ENCODE peak calls at places on chromosomes 4 and X, in ten cellular contexts. One of them, this sample, is unnamed. For H3K9me3, the result is how much of the 10 kb centered on the place peaks cover.

GRCh38 chr4:117434424-117434823 is 349.0 kb upstream of the TRAM1L1 start:
- DNase-seq in left lung: no peak
- DNase-seq in adrenal gland: no peak
- DNase-seq in MM.1S: no peak
- DNase-seq in mesenchymal stem cell: no peak
- DNase-seq in adipocyte: no peak
- DNase-seq in IMR-90: no peak
- DNase-seq in aorta: no peak
- DNase-seq in HCT116: no peak
- DNase-seq in naive thymus-derived CD4-positive, alpha-beta T cell: no peak
- DNase-seq in this sample: no peak

GRCh38 chrX:3549442-3549875 is 164.0 kb downstream of the PRKX start:
- DNase-seq in IMR-90: peak
- DNase-seq in HCT116: no peak
- DNase-seq in aorta: no peak
- DNase-seq in mesenchymal stem cell: peak
- DNase-seq in adipocyte: peak
- DNase-seq in naive thymus-derived CD4-positive, alpha-beta T cell: no peak
- DNase-seq in adrenal gland: peak
- DNase-seq in MM.1S: no peak
- DNase-seq in left lung: peak
- DNase-seq in this sample: peak

GRCh38 chrX:48924270-48924669 is 5.4 kb upstream of the PIM2 start:
- DNase-seq in adipocyte: no peak
- DNase-seq in mesenchymal stem cell: no peak
- DNase-seq in aorta: peak
- DNase-seq in naive thymus-derived CD4-positive, alpha-beta T cell: no peak
- DNase-seq in IMR-90: no peak
- DNase-seq in HCT116: no peak
- DNase-seq in MM.1S: no peak
- DNase-seq in left lung: no peak
- DNase-seq in adrenal gland: no peak
- DNase-seq in this sample: no peak

GRCh38 chr4:54227261-54228063 is 1.6 kb upstream of the PDGFRA start:
- DNase-seq in mesenchymal stem cell: peak
- DNase-seq in left lung: peak
- DNase-seq in IMR-90: peak
- DNase-seq in aorta: peak
- DNase-seq in adipocyte: peak
- DNase-seq in adrenal gland: no peak
- DNase-seq in naive thymus-derived CD4-positive, alpha-beta T cell: no peak
- DNase-seq in HCT116: no peak
- DNase-seq in MM.1S: no peak
- DNase-seq in this sample: peak

GRCh38 chr4:142411993-142412392 is 434.1 kb downstream of the INPP4B start:
- DNase-seq in HCT116: no peak
- DNase-seq in adrenal gland: no peak
- DNase-seq in naive thymus-derived CD4-positive, alpha-beta T cell: no peak
- DNase-seq in IMR-90: no peak
- DNase-seq in MM.1S: no peak
- DNase-seq in adipocyte: no peak
- DNase-seq in aorta: no peak
- DNase-seq in left lung: no peak
- DNase-seq in mesenchymal stem cell: no peak
- DNase-seq in this sample: no peak

GRCh38 chr4:152486414-152487389 is 49.2 kb downstream of the FBXW7 start:
- DNase-seq in MM.1S: no peak
- DNase-seq in naive thymus-derived CD4-positive, alpha-beta T cell: no peak
- DNase-seq in left lung: no peak
- DNase-seq in mesenchymal stem cell: peak
- DNase-seq in adrenal gland: no peak
- DNase-seq in HCT116: no peak
- DNase-seq in IMR-90: no peak
- DNase-seq in adipocyte: no peak
- DNase-seq in aorta: no peak
- DNase-seq in this sample: no peak

GRCh38 chrX:144790148-144790547 is 457.2 kb upstream of the SPANXN1 start:
- DNase-seq in aorta: no peak
- DNase-seq in left lung: no peak
- DNase-seq in mesenchymal stem cell: no peak
- DNase-seq in IMR-90: no peak
- DNase-seq in adipocyte: no peak
- DNase-seq in adrenal gland: no peak
- DNase-seq in HCT116: no peak
- DNase-seq in naive thymus-derived CD4-positive, alpha-beta T cell: no peak
- DNase-seq in MM.1S: no peak
- DNase-seq in this sample: no peak

GRCh38 chr4:7425171-7425570 is 9.6 kb downstream of the PSAPL1 start:
- DNase-seq in aorta: no peak
- DNase-seq in naive thymus-derived CD4-positive, alpha-beta T cell: no peak
- DNase-seq in left lung: peak
- DNase-seq in adipocyte: no peak
- DNase-seq in HCT116: no peak
- DNase-seq in mesenchymal stem cell: no peak
- DNase-seq in MM.1S: no peak
- DNase-seq in IMR-90: no peak
- DNase-seq in adrenal gland: no peak
- DNase-seq in this sample: peak

GRCh38 chr4:6464842-6465588 is 7.4 kb downstream of the PPP2R2C start:
- DNase-seq in MM.1S: no peak
- DNase-seq in naive thymus-derived CD4-positive, alpha-beta T cell: no peak
- DNase-seq in HCT116: no peak
- DNase-seq in mesenchymal stem cell: no peak
- DNase-seq in adrenal gland: no peak
- DNase-seq in IMR-90: no peak
- DNase-seq in adipocyte: no peak
- DNase-seq in aorta: no peak
- DNase-seq in left lung: no peak
- DNase-seq in this sample: no peak

DNA sequence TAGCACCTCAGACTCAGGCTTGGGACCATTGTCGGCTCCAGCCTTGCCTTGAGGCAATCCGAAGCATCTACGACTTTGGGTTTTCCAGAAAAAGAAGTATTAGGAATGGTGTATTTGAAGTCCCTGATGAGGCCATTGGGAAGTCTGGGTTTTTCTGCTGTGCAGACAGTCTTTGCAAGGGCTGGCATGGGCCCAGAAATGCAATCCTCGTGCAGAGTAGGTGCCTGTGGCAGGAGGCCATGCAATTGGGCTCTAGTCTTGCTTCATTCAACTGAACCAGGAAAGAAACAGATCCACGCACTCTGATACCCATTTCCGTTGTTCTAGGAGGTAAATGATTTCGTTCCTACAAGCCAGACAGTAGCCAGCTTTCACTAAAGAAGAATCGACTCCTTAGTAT is 12.4 kb downstream of the ZFP92 start:
- DNase-seq in IMR-90: no peak
- DNase-seq in HCT116: no peak
- DNase-seq in naive thymus-derived CD4-positive, alpha-beta T cell: no peak
- DNase-seq in MM.1S: no peak
- DNase-seq in aorta: no peak
- DNase-seq in adipocyte: peak
- DNase-seq in left lung: no peak
- DNase-seq in mesenchymal stem cell: no peak
- DNase-seq in adrenal gland: peak
- DNase-seq in this sample: peak
- H3K9me3 ChIP-seq in IMR-90: under half
- H3K9me3 ChIP-seq in HCT116: under half
- H3K9me3 ChIP-seq in naive thymus-derived CD4-positive, alpha-beta T cell: under half
- H3K9me3 ChIP-seq in MM.1S: under half
- H3K9me3 ChIP-seq in aorta: under half
- H3K9me3 ChIP-seq in adipocyte: under half
- H3K9me3 ChIP-seq in left lung: under half
- H3K9me3 ChIP-seq in mesenchymal stem cell: under half
- H3K9me3 ChIP-seq in adrenal gland: under half
- H3K9me3 ChIP-seq in this sample: under half

GRCh38 chr4:168979338-168979737 is 30.7 kb downstream of the CBR4 start:
- DNase-seq in left lung: no peak
- DNase-seq in naive thymus-derived CD4-positive, alpha-beta T cell: no peak
- DNase-seq in aorta: no peak
- DNase-seq in HCT116: no peak
- DNase-seq in adrenal gland: no peak
- DNase-seq in IMR-90: no peak
- DNase-seq in adipocyte: no peak
- DNase-seq in mesenchymal stem cell: no peak
- DNase-seq in MM.1S: no peak
- DNase-seq in this sample: no peak

GRCh38 chr4:168981460-168981859 is 28.6 kb downstream of the CBR4 start:
- DNase-seq in MM.1S: no peak
- DNase-seq in naive thymus-derived CD4-positive, alpha-beta T cell: no peak
- DNase-seq in aorta: no peak
- DNase-seq in left lung: no peak
- DNase-seq in mesenchymal stem cell: no peak
- DNase-seq in HCT116: no peak
- DNase-seq in adipocyte: peak
- DNase-seq in IMR-90: peak
- DNase-seq in adrenal gland: no peak
- DNase-seq in this sample: no peak

GRCh38 chr4:168978001-168978700 is 31.9 kb downstream of the CBR4 start:
- DNase-seq in adipocyte: peak
- DNase-seq in left lung: no peak
- DNase-seq in IMR-90: peak
- DNase-seq in mesenchymal stem cell: peak
- DNase-seq in adrenal gland: no peak
- DNase-seq in HCT116: no peak
- DNase-seq in naive thymus-derived CD4-positive, alpha-beta T cell: no peak
- DNase-seq in MM.1S: no peak
- DNase-seq in aorta: no peak
- DNase-seq in this sample: no peak

DNA sequence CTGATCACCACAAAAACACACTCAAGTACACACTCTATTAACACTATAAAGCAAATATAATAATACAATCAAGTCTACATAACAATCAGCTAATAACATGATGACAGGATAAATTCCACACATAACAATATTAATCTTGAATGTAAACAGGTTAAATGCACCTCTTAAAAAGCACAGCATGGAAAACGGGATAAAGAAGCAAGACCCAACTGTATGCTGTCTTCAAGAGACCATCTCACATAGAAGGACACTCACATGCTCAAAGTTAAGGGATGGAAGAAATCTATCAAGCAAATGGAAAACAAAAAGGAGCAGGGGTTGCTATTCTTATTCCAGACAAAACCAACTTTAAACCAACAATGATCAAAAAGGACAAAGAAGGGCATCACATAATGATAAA is 28.1 kb downstream of the CBR4 start:
- DNase-seq in IMR-90: no peak
- DNase-seq in MM.1S: no peak
- DNase-seq in aorta: no peak
- DNase-seq in left lung: no peak
- DNase-seq in mesenchymal stem cell: no peak
- DNase-seq in naive thymus-derived CD4-positive, alpha-beta T cell: no peak
- DNase-seq in adrenal gland: no peak
- DNase-seq in adipocyte: no peak
- DNase-seq in HCT116: no peak
- DNase-seq in this sample: no peak
- H3K9me3 ChIP-seq in IMR-90: under half
- H3K9me3 ChIP-seq in MM.1S: under half
- H3K9me3 ChIP-seq in aorta: under half
- H3K9me3 ChIP-seq in left lung: under half
- H3K9me3 ChIP-seq in mesenchymal stem cell: under half
- H3K9me3 ChIP-seq in naive thymus-derived CD4-positive, alpha-beta T cell: under half
- H3K9me3 ChIP-seq in adrenal gland: under half
- H3K9me3 ChIP-seq in adipocyte: under half
- H3K9me3 ChIP-seq in HCT116: under half
- H3K9me3 ChIP-seq in this sample: under half

GRCh38 chr4:51853027-51853682 is 10.2 kb downstream of the DCUN1D4 start:
- DNase-seq in adrenal gland: peak
- DNase-seq in IMR-90: peak
- DNase-seq in mesenchymal stem cell: peak
- DNase-seq in MM.1S: no peak
- DNase-seq in left lung: no peak
- DNase-seq in adipocyte: peak
- DNase-seq in HCT116: no peak
- DNase-seq in aorta: no peak
- DNase-seq in naive thymus-derived CD4-positive, alpha-beta T cell: no peak
- DNase-seq in this sample: no peak

GRCh38 chr4:51858605-51859211 is 15.8 kb downstream of the DCUN1D4 start:
- DNase-seq in MM.1S: no peak
- DNase-seq in HCT116: no peak
- DNase-seq in IMR-90: peak
- DNase-seq in mesenchymal stem cell: no peak
- DNase-seq in left lung: no peak
- DNase-seq in adipocyte: peak
- DNase-seq in naive thymus-derived CD4-positive, alpha-beta T cell: no peak
- DNase-seq in aorta: no peak
- DNase-seq in adrenal gland: no peak
- DNase-seq in this sample: no peak

GRCh38 chr4:51851937-51852290 is 9.0 kb downstream of the DCUN1D4 start:
- DNase-seq in HCT116: no peak
- DNase-seq in aorta: no peak
- DNase-seq in adrenal gland: no peak
- DNase-seq in naive thymus-derived CD4-positive, alpha-beta T cell: no peak
- DNase-seq in adipocyte: no peak
- DNase-seq in IMR-90: no peak
- DNase-seq in mesenchymal stem cell: no peak
- DNase-seq in MM.1S: no peak
- DNase-seq in left lung: no peak
- DNase-seq in this sample: no peak

GRCh38 chr4:51855751-51856150 is 12.8 kb downstream of the DCUN1D4 start:
- DNase-seq in mesenchymal stem cell: no peak
- DNase-seq in left lung: no peak
- DNase-seq in MM.1S: no peak
- DNase-seq in naive thymus-derived CD4-positive, alpha-beta T cell: no peak
- DNase-seq in adipocyte: no peak
- DNase-seq in aorta: no peak
- DNase-seq in adrenal gland: peak
- DNase-seq in IMR-90: no peak
- DNase-seq in HCT116: no peak
- DNase-seq in this sample: no peak

DNA sequence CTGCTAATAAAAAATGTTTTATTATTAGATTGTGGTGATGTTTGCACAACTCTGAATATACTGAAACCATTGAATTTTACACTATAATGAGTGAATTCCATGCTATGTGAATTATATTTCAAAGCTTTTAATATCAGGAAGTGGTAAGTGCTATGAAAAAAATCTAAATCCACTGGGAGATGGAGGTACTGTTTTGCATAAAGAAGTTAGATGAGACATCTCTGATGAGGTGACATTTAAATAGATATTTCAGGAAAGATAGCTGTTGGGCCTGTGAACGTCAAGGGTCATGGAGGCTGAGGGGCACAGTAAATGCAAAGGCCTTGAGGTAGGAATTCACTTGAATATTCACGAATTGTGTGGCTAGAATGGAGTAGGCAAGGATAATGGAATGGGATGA is 12.3 kb downstream of the DCUN1D4 start:
- DNase-seq in adipocyte: no peak
- DNase-seq in mesenchymal stem cell: no peak
- DNase-seq in IMR-90: no peak
- DNase-seq in HCT116: no peak
- DNase-seq in naive thymus-derived CD4-positive, alpha-beta T cell: no peak
- DNase-seq in left lung: no peak
- DNase-seq in adrenal gland: no peak
- DNase-seq in aorta: no peak
- DNase-seq in MM.1S: no peak
- DNase-seq in this sample: no peak
- H3K9me3 ChIP-seq in adipocyte: under half
- H3K9me3 ChIP-seq in mesenchymal stem cell: under half
- H3K9me3 ChIP-seq in IMR-90: under half
- H3K9me3 ChIP-seq in HCT116: under half
- H3K9me3 ChIP-seq in naive thymus-derived CD4-positive, alpha-beta T cell: under half
- H3K9me3 ChIP-seq in left lung: under half
- H3K9me3 ChIP-seq in adrenal gland: under half
- H3K9me3 ChIP-seq in aorta: under half
- H3K9me3 ChIP-seq in MM.1S: under half
- H3K9me3 ChIP-seq in this sample: under half

GRCh38 chr4:146621-147020 is 22.3 kb downstream of the ZNF718 start:
- DNase-seq in adrenal gland: no peak
- DNase-seq in aorta: no peak
- DNase-seq in left lung: no peak
- DNase-seq in IMR-90: no peak
- DNase-seq in naive thymus-derived CD4-positive, alpha-beta T cell: no peak
- DNase-seq in HCT116: no peak
- DNase-seq in mesenchymal stem cell: no peak
- DNase-seq in adipocyte: no peak
- DNase-seq in MM.1S: no peak
- DNase-seq in this sample: no peak
- H3K9me3 ChIP-seq in adrenal gland: half or more
- H3K9me3 ChIP-seq in aorta: under half
- H3K9me3 ChIP-seq in left lung: under half
- H3K9me3 ChIP-seq in IMR-90: under half
- H3K9me3 ChIP-seq in naive thymus-derived CD4-positive, alpha-beta T cell: under half
- H3K9me3 ChIP-seq in HCT116: under half
- H3K9me3 ChIP-seq in mesenchymal stem cell: half or more
- H3K9me3 ChIP-seq in adipocyte: half or more
- H3K9me3 ChIP-seq in MM.1S: under half
- H3K9me3 ChIP-seq in this sample: under half

This sample was measured in osteoblast.